ENCODE peak calls at places on chromosomes 2 and 18, in six cellular contexts. E, G, M, K, F and H are unnamed samples.

GRCh38 chr2:227804970-227805369 is 8.7 kb upstream of the CCL20 start:
- DNase-seq in E (no peak), G (no peak), M (no peak), K (no peak), F (no peak), H (no peak)

GRCh38 chr2:206011018-206011614 is 74.9 kb downstream of the INO80D start:
- DNase-seq in E (no peak), G (no peak), M (no peak), K (no peak), F (no peak), H (no peak)

GRCh38 chr2:176122633-176123482 is at the start of gene HOXD9:
- DNase-seq in E (peak; percentile 87), G (peak; percentile 57), M (no peak), K (no peak), F (no peak), H (no peak)

GRCh38 chr2:39657538-39657937 is 8.2 kb upstream of the TMEM178A start:
- DNase-seq in E (no peak), G (no peak), M (no peak), K (no peak), F (no peak), H (no peak)

GRCh38 chr2:29628078-29628765 is 293.2 kb downstream of the ALK start:
- DNase-seq in E (no peak), G (no peak), M (no peak), K (no peak), F (no peak), H (no peak)

GRCh38 chr2:160736629-160737028 is 243.0 kb upstream of the RBMS1 start:
- DNase-seq in E (no peak), G (no peak), M (peak; percentile 48), K (no peak), F (no peak), H (no peak)

GRCh38 chr2:239544846-239545465 is 144.1 kb upstream of the HDAC4 start:
- DNase-seq in E (peak; percentile 40), G (no peak), M (no peak), K (no peak), F (no peak), H (no peak)

GRCh38 chr18:68848242-68848641 is 50.4 kb downstream of the CCDC102B start:
- DNase-seq in E (no peak), G (no peak), M (no peak), K (no peak), F (no peak), H (no peak)

GRCh38 chr2:84214455-84214854 is 244.6 kb downstream of the SUCLG1 start:
- DNase-seq in E (no peak), G (no peak), M (no peak), K (no peak), F (no peak), H (no peak)

GRCh38 chr18:3135536-3135935 is 84.2 kb downstream of the MYOM1 start:
- DNase-seq in E (no peak), G (no peak), M (no peak), K (no peak), F (no peak), H (no peak)

GRCh38 chr2:69096326-69097095 is 83.5 kb downstream of the ANTXR1 start:
- DNase-seq in E (no peak), G (no peak), M (no peak), K (no peak), F (no peak), H (no peak)

GRCh38 chr18:79875531-79875919 is 75.9 kb downstream of the SLC66A2 start:
- DNase-seq in E (no peak), G (no peak), M (no peak), K (no peak), F (no peak), H (no peak)

GRCh38 chr2:172404824-172405223 is 22.6 kb upstream of the ITGA6 start:
- DNase-seq in E (no peak), G (no peak), M (peak; percentile 95), K (peak; percentile 41), F (no peak), H (no peak)

GRCh38 chr2:188519133-188519532 is 227.5 kb downstream of the GULP1 start:
- DNase-seq in E (no peak), G (no peak), M (peak; percentile 65), K (no peak), F (no peak), H (no peak)

GRCh38 chr2:43059183-43059897 is 167.1 kb downstream of the ZFP36L2 start:
- DNase-seq in E (peak; percentile 93), G (no peak), M (peak; percentile 94), K (peak; percentile 71), F (no peak), H (no peak)

GRCh38 chr18:62784966-62785413 is 69.6 kb downstream of the PHLPP1 start:
- DNase-seq in E (peak; percentile 72), G (no peak), M (peak; percentile 53), K (no peak), F (no peak), H (no peak)

GRCh38 chr2:215369191-215369760 is 57.4 kb downstream of the ATIC start:
- DNase-seq in E (no peak), G (no peak), M (peak; percentile 75), K (no peak), F (no peak), H (no peak)

GRCh38 chr2:74760875-74761630 is 72.9 kb upstream of the HK2 start:
- DNase-seq in E (no peak), G (no peak), M (no peak), K (no peak), F (no peak), H (no peak)

GRCh38 chr2:127070221-127070620 is 36.7 kb downstream of the BIN1 start:
- DNase-seq in E (no peak), G (no peak), M (no peak), K (no peak), F (no peak), H (no peak)

GRCh38 chr2:127067620-127068350 is 39.2 kb downstream of the BIN1 start:
- DNase-seq in E (peak; percentile 87), G (peak; percentile 80), M (peak; percentile 65), K (peak; percentile 42), F (no peak), H (peak; percentile 72)

GRCh38 chr2:127069003-127069402 is 38.0 kb downstream of the BIN1 start:
- DNase-seq in E (no peak), G (no peak), M (no peak), K (no peak), F (no peak), H (no peak)

GRCh38 chr2:127066942-127067341 is 40.0 kb downstream of the BIN1 start:
- DNase-seq in E (peak; percentile 89), G (no peak), M (peak; percentile 96), K (no peak), F (no peak), H (no peak)

GRCh38 chr2:127068351-127068741 is 38.6 kb downstream of the BIN1 start:
- DNase-seq in E (no peak), G (no peak), M (no peak), K (no peak), F (no peak), H (no peak)
- TF ChIP-seq CTCF in E (no peak), G (no peak), M (no peak), K (peak; percentile 25), F (no peak), H (no peak)

GRCh38 chr2:173955004-173955403 is 10.2 kb downstream of the SP3 start:
- DNase-seq in E (no peak), G (no peak), M (no peak), K (no peak), F (no peak), H (no peak)

GRCh38 chr2:173948827-173949226 is 16.3 kb downstream of the SP3 start:
- DNase-seq in E (no peak), G (no peak), M (no peak), K (no peak), F (no peak), H (no peak)

GRCh38 chr2:173953047-173953424 is 12.1 kb downstream of the SP3 start:
- DNase-seq in E (no peak), G (no peak), M (no peak), K (no peak), F (no peak), H (no peak)

GRCh38 chr2:173955867-173956266 is 9.3 kb downstream of the SP3 start:
- DNase-seq in E (no peak), G (no peak), M (no peak), K (no peak), F (no peak), H (no peak)

DNA sequence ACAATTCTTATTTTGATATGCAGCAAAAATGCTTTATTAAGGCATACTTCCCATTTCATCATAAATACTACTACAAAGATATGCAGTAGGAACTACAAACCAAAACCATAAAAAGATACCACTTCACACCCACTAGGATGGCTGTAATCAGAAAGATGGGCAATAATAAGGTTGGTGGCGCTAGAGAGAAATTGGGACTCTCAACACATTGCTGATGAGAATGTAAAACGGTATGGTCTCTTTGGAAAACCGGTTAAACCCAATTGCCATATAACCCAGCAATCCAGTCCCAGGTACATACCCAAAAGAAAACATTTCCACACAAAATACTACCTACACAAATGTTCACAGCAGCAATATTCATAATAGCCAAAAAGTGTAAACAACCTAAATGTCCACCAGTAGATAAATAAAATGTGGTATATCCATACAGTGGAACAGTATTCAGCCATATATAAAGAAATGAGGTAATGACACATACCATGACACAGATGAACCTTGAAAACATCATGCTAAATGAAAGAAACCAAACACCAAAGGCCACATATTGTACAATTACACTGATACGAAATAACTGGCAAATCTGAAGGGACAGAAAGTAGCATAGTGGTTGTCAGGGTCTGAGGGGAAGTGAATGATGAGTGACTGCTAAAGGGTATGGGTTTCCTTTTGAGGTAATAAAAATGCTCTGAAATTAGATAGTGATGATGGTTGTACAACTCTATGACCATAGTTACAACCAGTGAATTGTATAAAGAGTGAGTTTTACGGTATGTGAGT is 12.7 kb downstream of the SP3 start:
- DNase-seq in E (no peak), G (no peak), M (no peak), K (no peak), F (no peak), H (no peak)
- TF ChIP-seq CTCF in E (no peak), G (no peak), M (no peak), K (no peak), F (no peak), H (no peak)

DNA sequence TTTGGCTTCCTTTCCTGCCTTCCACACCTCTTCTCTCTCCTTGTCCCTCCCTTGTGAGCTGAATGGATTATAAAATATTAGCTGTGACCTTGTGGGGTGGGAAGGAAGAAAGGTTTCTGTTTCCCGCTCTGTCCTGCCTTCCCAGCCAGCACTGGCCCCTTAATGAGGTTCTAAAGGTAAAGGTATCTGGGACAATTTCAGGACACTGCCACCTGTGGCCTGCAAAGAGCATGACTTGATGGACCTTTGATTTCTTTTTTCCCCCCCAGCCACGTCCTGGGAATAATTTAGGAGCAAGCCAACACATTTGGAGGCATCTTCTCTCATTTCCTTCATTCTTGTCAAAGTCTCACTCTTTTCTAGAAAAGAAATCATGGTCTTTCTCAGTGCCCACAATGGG is 246.7 kb upstream of the EPAS1 start:
- DNase-seq in E (no peak), G (no peak), M (no peak), K (no peak), F (no peak), H (no peak)
- TF ChIP-seq CTCF in E (no peak), G (no peak), M (no peak), K (no peak), F (no peak), H (no peak)

GRCh38 chr2:76281176-76281841 is 570.6 kb upstream of the GCFC2 start:
- DNase-seq in E (no peak), G (no peak), M (no peak), K (no peak), F (no peak), H (no peak)

GRCh38 chr2:76280676-76281075 is 570.0 kb upstream of the GCFC2 start:
- DNase-seq in E (no peak), G (no peak), M (no peak), K (no peak), F (no peak), H (no peak)

GRCh38 chr2:76279142-76279541 is 568.4 kb upstream of the GCFC2 start:
- DNase-seq in E (no peak), G (no peak), M (no peak), K (no peak), F (no peak), H (no peak)

GRCh38 chr2:76283355-76283754 is 572.6 kb upstream of the GCFC2 start:
- DNase-seq in E (no peak), G (no peak), M (no peak), K (no peak), F (no peak), H (no peak)
- TF ChIP-seq CTCF in E (no peak), G (no peak), M (no peak), K (no peak), F (no peak), H (no peak)